ENCODE peak calls at places on chromosomes 6 and 20, in six cellular contexts. E is NCI-H2029, B is HepG2, H is left ventricle myocardium inferior, Y is cardiac fibroblast, V is T47D. P is an unnamed sample.

GRCh38 chr6:13005994-13006393 is 289.4 kb downstream of the PHACTR1 start:
- DNase-seq in E (no peak), B (no peak), H (peak), Y (no peak), V (no peak), P (no peak)

GRCh38 chr6:37624606-37625574 is 72.8 kb downstream of the MDGA1 start:
- DNase-seq in E (peak), B (no peak), H (peak), Y (peak), V (peak), P (no peak)

GRCh38 chr6:18595774-18596528 is 208.8 kb downstream of the RNF144B start:
- DNase-seq in E (peak), B (peak), H (no peak), Y (peak), V (peak), P (no peak)

GRCh38 chr6:27902335-27903314 is 9.6 kb downstream of the OR2B2 start:
- DNase-seq in E (peak), B (peak), H (peak), Y (peak), V (peak), P (peak)

GRCh38 chr20:42739692-42740091 is 450.0 kb downstream of the PTPRT start:
- DNase-seq in E (no peak), B (no peak), H (no peak), Y (no peak), V (no peak), P (no peak)

GRCh38 chr6:16849280-16850210 is 88.3 kb upstream of the ATXN1 start:
- DNase-seq in E (peak), B (peak), H (no peak), Y (peak), V (no peak), P (peak)

GRCh38 chr6:167103041-167103816 is 19.7 kb upstream of the CCR6 start:
- DNase-seq in E (no peak), B (peak), H (no peak), Y (no peak), V (no peak), P (no peak)

GRCh38 chr6:509676-510075 is 118.1 kb downstream of the IRF4 start:
- DNase-seq in E (no peak), B (no peak), H (no peak), Y (no peak), V (no peak), P (no peak)

GRCh38 chr6:139834232-139834631 is 459.8 kb upstream of the CITED2 start:
- DNase-seq in E (no peak), B (no peak), H (no peak), Y (no peak), V (no peak), P (no peak)

GRCh38 chr20:40331249-40331648 is 357.8 kb downstream of the MAFB start:
- DNase-seq in E (no peak), B (no peak), H (no peak), Y (no peak), V (no peak), P (no peak)

P was measured in foreskin keratinocyte.